ENCODE peak calls at places on chromosomes 13 and 19, in eight cellular contexts. One of them, this sample, is unnamed.

GRCh38 chr19:21202865-21203494 is 61.1 kb downstream of the ZNF431 start:
- DNase-seq in WTC11: peak; percentile 34
- DNase-seq in cardiac muscle cell: peak; percentile 54
- DNase-seq in amniotic stem cell: no peak
- DNase-seq in activated CD4-positive, alpha-beta T cell treated with anti-CD3 and anti-CD28 coated beads, Interleukin-2, amount 10 ng/mL, durations not matched to agents 7 days and 5 days: peak; percentile 50
- DNase-seq in T1000: no peak
- DNase-seq in trophoblast cell: no peak
- DNase-seq in GM13977: peak; percentile 7
- DNase-seq in this sample: peak; percentile 12

GRCh38 chr13:52739468-52740071 is at the start of gene CNMD:
- DNase-seq in WTC11: peak; percentile 44
- DNase-seq in cardiac muscle cell: no peak
- DNase-seq in amniotic stem cell: no peak
- DNase-seq in activated CD4-positive, alpha-beta T cell treated with anti-CD3 and anti-CD28 coated beads, Interleukin-2, amount 10 ng/mL, durations not matched to agents 7 days and 5 days: no peak
- DNase-seq in T1000: no peak
- DNase-seq in trophoblast cell: no peak
- DNase-seq in GM13977: no peak
- DNase-seq in this sample: no peak

GRCh38 chr13:24650157-24650556 is 30.1 kb upstream of the ATP12A start:
- DNase-seq in WTC11: no peak
- DNase-seq in cardiac muscle cell: peak; percentile 65
- DNase-seq in amniotic stem cell: no peak
- DNase-seq in activated CD4-positive, alpha-beta T cell treated with anti-CD3 and anti-CD28 coated beads, Interleukin-2, amount 10 ng/mL, durations not matched to agents 7 days and 5 days: no peak
- DNase-seq in T1000: no peak
- DNase-seq in trophoblast cell: no peak
- DNase-seq in GM13977: no peak
- DNase-seq in this sample: no peak

GRCh38 chr13:110000534-110001345 is 214.4 kb upstream of the IRS2 start:
- DNase-seq in WTC11: no peak
- DNase-seq in cardiac muscle cell: no peak
- DNase-seq in amniotic stem cell: no peak
- DNase-seq in activated CD4-positive, alpha-beta T cell treated with anti-CD3 and anti-CD28 coated beads, Interleukin-2, amount 10 ng/mL, durations not matched to agents 7 days and 5 days: no peak
- DNase-seq in T1000: no peak
- DNase-seq in trophoblast cell: peak; percentile 18
- DNase-seq in GM13977: no peak
- DNase-seq in this sample: no peak

GRCh38 chr13:52034616-52035226 is 10.2 kb downstream of the UTP14C start:
- DNase-seq in WTC11: no peak
- DNase-seq in cardiac muscle cell: no peak
- DNase-seq in amniotic stem cell: no peak
- DNase-seq in activated CD4-positive, alpha-beta T cell treated with anti-CD3 and anti-CD28 coated beads, Interleukin-2, amount 10 ng/mL, durations not matched to agents 7 days and 5 days: no peak
- DNase-seq in T1000: no peak
- DNase-seq in trophoblast cell: no peak
- DNase-seq in GM13977: no peak
- DNase-seq in this sample: no peak

GRCh38 chr19:29841209-29841558 is 29.4 kb downstream of the CCNE1 start:
- DNase-seq in WTC11: no peak
- DNase-seq in cardiac muscle cell: no peak
- DNase-seq in amniotic stem cell: no peak
- DNase-seq in activated CD4-positive, alpha-beta T cell treated with anti-CD3 and anti-CD28 coated beads, Interleukin-2, amount 10 ng/mL, durations not matched to agents 7 days and 5 days: no peak
- DNase-seq in T1000: no peak
- DNase-seq in trophoblast cell: no peak
- DNase-seq in GM13977: no peak
- DNase-seq in this sample: no peak

GRCh38 chr19:53254451-53255341 is at the start of gene ZNF677:
- DNase-seq in WTC11: peak; percentile 90
- DNase-seq in cardiac muscle cell: peak; percentile 95
- DNase-seq in amniotic stem cell: peak; percentile 24
- DNase-seq in activated CD4-positive, alpha-beta T cell treated with anti-CD3 and anti-CD28 coated beads, Interleukin-2, amount 10 ng/mL, durations not matched to agents 7 days and 5 days: peak; percentile 86
- DNase-seq in T1000: peak; percentile 91
- DNase-seq in trophoblast cell: peak; percentile 54
- DNase-seq in GM13977: peak; percentile 76
- DNase-seq in this sample: peak; percentile 95

GRCh38 chr19:42252365-42253244 is 2.3 kb downstream of the ERF start:
- DNase-seq in WTC11: no peak
- DNase-seq in cardiac muscle cell: peak; percentile 68
- DNase-seq in amniotic stem cell: no peak
- DNase-seq in activated CD4-positive, alpha-beta T cell treated with anti-CD3 and anti-CD28 coated beads, Interleukin-2, amount 10 ng/mL, durations not matched to agents 7 days and 5 days: no peak
- DNase-seq in T1000: no peak
- DNase-seq in trophoblast cell: no peak
- DNase-seq in GM13977: no peak
- DNase-seq in this sample: no peak

GRCh38 chr13:98741741-98742435 is 10.6 kb downstream of the SLC15A1 start:
- DNase-seq in WTC11: no peak
- DNase-seq in cardiac muscle cell: no peak
- DNase-seq in amniotic stem cell: no peak
- DNase-seq in activated CD4-positive, alpha-beta T cell treated with anti-CD3 and anti-CD28 coated beads, Interleukin-2, amount 10 ng/mL, durations not matched to agents 7 days and 5 days: no peak
- DNase-seq in T1000: no peak
- DNase-seq in trophoblast cell: no peak
- DNase-seq in GM13977: no peak
- DNase-seq in this sample: no peak

GRCh38 chr13:112625698-112626097 is 37.7 kb upstream of the TUBGCP3 start:
- DNase-seq in WTC11: no peak
- DNase-seq in cardiac muscle cell: no peak
- DNase-seq in amniotic stem cell: no peak
- DNase-seq in activated CD4-positive, alpha-beta T cell treated with anti-CD3 and anti-CD28 coated beads, Interleukin-2, amount 10 ng/mL, durations not matched to agents 7 days and 5 days: no peak
- DNase-seq in T1000: no peak
- DNase-seq in trophoblast cell: no peak
- DNase-seq in GM13977: no peak
- DNase-seq in this sample: no peak

GRCh38 chr13:59490651-59491050 is 673.1 kb downstream of the DIAPH3 start:
- DNase-seq in WTC11: no peak
- DNase-seq in cardiac muscle cell: no peak
- DNase-seq in amniotic stem cell: no peak
- DNase-seq in activated CD4-positive, alpha-beta T cell treated with anti-CD3 and anti-CD28 coated beads, Interleukin-2, amount 10 ng/mL, durations not matched to agents 7 days and 5 days: no peak
- DNase-seq in T1000: no peak
- DNase-seq in trophoblast cell: no peak
- DNase-seq in GM13977: no peak
- DNase-seq in this sample: no peak

GRCh38 chr19:16585808-16586476 is 13.7 kb upstream of the SLC35E1 start:
- DNase-seq in WTC11: no peak
- DNase-seq in cardiac muscle cell: no peak
- DNase-seq in amniotic stem cell: no peak
- DNase-seq in activated CD4-positive, alpha-beta T cell treated with anti-CD3 and anti-CD28 coated beads, Interleukin-2, amount 10 ng/mL, durations not matched to agents 7 days and 5 days: no peak
- DNase-seq in T1000: no peak
- DNase-seq in trophoblast cell: no peak
- DNase-seq in GM13977: peak; percentile 83
- DNase-seq in this sample: no peak

GRCh38 chr13:51785592-51786424 is 18.2 kb downstream of the DHRS12 start:
- DNase-seq in WTC11: no peak
- DNase-seq in cardiac muscle cell: peak; percentile 69
- DNase-seq in amniotic stem cell: no peak
- DNase-seq in activated CD4-positive, alpha-beta T cell treated with anti-CD3 and anti-CD28 coated beads, Interleukin-2, amount 10 ng/mL, durations not matched to agents 7 days and 5 days: no peak
- DNase-seq in T1000: no peak
- DNase-seq in trophoblast cell: peak; percentile 20
- DNase-seq in GM13977: no peak
- DNase-seq in this sample: peak; percentile 96

GRCh38 chr19:246551-246950 is 44.7 kb downstream of the PLPP2 start:
- DNase-seq in WTC11: peak; percentile 21
- DNase-seq in cardiac muscle cell: no peak
- DNase-seq in amniotic stem cell: no peak
- DNase-seq in activated CD4-positive, alpha-beta T cell treated with anti-CD3 and anti-CD28 coated beads, Interleukin-2, amount 10 ng/mL, durations not matched to agents 7 days and 5 days: no peak
- DNase-seq in T1000: no peak
- DNase-seq in trophoblast cell: peak; percentile 96
- DNase-seq in GM13977: peak; percentile 5
- DNase-seq in this sample: peak; percentile 9

GRCh38 chr13:19586904-19587634 is 25.7 kb upstream of the TPTE2 start:
- DNase-seq in WTC11: no peak
- DNase-seq in cardiac muscle cell: peak; percentile 33
- DNase-seq in amniotic stem cell: no peak
- DNase-seq in activated CD4-positive, alpha-beta T cell treated with anti-CD3 and anti-CD28 coated beads, Interleukin-2, amount 10 ng/mL, durations not matched to agents 7 days and 5 days: peak; percentile 86
- DNase-seq in T1000: no peak
- DNase-seq in trophoblast cell: peak; percentile 30
- DNase-seq in GM13977: peak; percentile 63
- DNase-seq in this sample: peak; percentile 32

GRCh38 chr19:50564229-50565105 is 3.8 kb downstream of the LRRC4B start:
- DNase-seq in WTC11: no peak
- DNase-seq in cardiac muscle cell: no peak
- DNase-seq in amniotic stem cell: no peak
- DNase-seq in activated CD4-positive, alpha-beta T cell treated with anti-CD3 and anti-CD28 coated beads, Interleukin-2, amount 10 ng/mL, durations not matched to agents 7 days and 5 days: no peak
- DNase-seq in T1000: no peak
- DNase-seq in trophoblast cell: no peak
- DNase-seq in GM13977: no peak
- DNase-seq in this sample: no peak

GRCh38 chr13:32278456-32278855 is 36.7 kb downstream of the ZAR1L start:
- DNase-seq in WTC11: no peak
- DNase-seq in cardiac muscle cell: no peak
- DNase-seq in amniotic stem cell: peak; percentile 23
- DNase-seq in activated CD4-positive, alpha-beta T cell treated with anti-CD3 and anti-CD28 coated beads, Interleukin-2, amount 10 ng/mL, durations not matched to agents 7 days and 5 days: no peak
- DNase-seq in T1000: no peak
- DNase-seq in trophoblast cell: no peak
- DNase-seq in GM13977: peak; percentile 20
- DNase-seq in this sample: no peak

GRCh38 chr19:45215391-45216191 is 29.6 kb downstream of the EXOC3L2 start:
- DNase-seq in WTC11: peak; percentile 54
- DNase-seq in cardiac muscle cell: no peak
- DNase-seq in amniotic stem cell: no peak
- DNase-seq in activated CD4-positive, alpha-beta T cell treated with anti-CD3 and anti-CD28 coated beads, Interleukin-2, amount 10 ng/mL, durations not matched to agents 7 days and 5 days: no peak
- DNase-seq in T1000: no peak
- DNase-seq in trophoblast cell: no peak
- DNase-seq in GM13977: no peak
- DNase-seq in this sample: peak; percentile 33